ENCODE peak calls at places on chromosomes 4 and X, in eight cellular contexts. G, T, Z, Q, O, E, C and S are unnamed samples.

GRCh38 chr4:24557036-24558022 is 27.0 kb downstream of the DHX15 start:
- DNase-seq in G (peak), T (no peak), Z (peak), Q (no peak), O (no peak), E (peak), C (no peak), S (peak)

GRCh38 chrX:47628980-47629379 is 750 bp downstream of the CFP start:
- DNase-seq in G (no peak), T (no peak), Z (no peak), Q (no peak), O (no peak), E (peak), C (no peak), S (peak)

GRCh38 chr4:6119507-6120020 is 80.8 kb downstream of the JAKMIP1 start:
- DNase-seq in G (no peak), T (no peak), Z (no peak), Q (no peak), O (no peak), E (peak), C (no peak), S (no peak)

GRCh38 chr4:151395873-151396272 is 13.1 kb upstream of the FHIP1A start:
- DNase-seq in G (no peak), T (no peak), Z (no peak), Q (no peak), O (no peak), E (no peak), C (no peak), S (no peak)

GRCh38 chrX:108439961-108440696 is 491 bp downstream of the COL4A5 start:
- DNase-seq in G (no peak), T (no peak), Z (peak), Q (no peak), O (no peak), E (peak), C (peak), S (peak)

GRCh38 chrX:46704767-46705386 is 54.0 kb downstream of the SLC9A7 start:
- DNase-seq in G (peak), T (no peak), Z (peak), Q (no peak), O (no peak), E (peak), C (no peak), S (peak)

GRCh38 chr4:40877081-40877480 is 127.3 kb downstream of the NSUN7 start:
- DNase-seq in G (no peak), T (no peak), Z (no peak), Q (no peak), O (no peak), E (no peak), C (no peak), S (no peak)

GRCh38 chrX:144275403-144275802 is 391.5 kb downstream of the UBE2NL start:
- DNase-seq in G (no peak), T (no peak), Z (no peak), Q (no peak), O (no peak), E (peak), C (no peak), S (no peak)

GRCh38 chr4:138681000-138681604 is 334.5 kb upstream of the NOCT start:
- DNase-seq in G (peak), T (peak), Z (peak), Q (peak), O (no peak), E (peak), C (peak), S (peak)

GRCh38 chr4:139229534-139230039 is 50.4 kb downstream of the MGARP start:
- DNase-seq in G (peak), T (peak), Z (peak), Q (peak), O (no peak), E (peak), C (no peak), S (peak)

GRCh38 chr4:153788419-153789276 is at the start of gene SFRP2:
- DNase-seq in G (no peak), T (no peak), Z (peak), Q (no peak), O (peak), E (peak), C (peak), S (no peak)

GRCh38 chr4:154164931-154165839 is 326.4 kb downstream of the DCHS2 start:
- DNase-seq in G (peak), T (no peak), Z (peak), Q (no peak), O (no peak), E (peak), C (no peak), S (peak)

GRCh38 chr4:48429709-48430474 is 53.3 kb upstream of the SLC10A4 start:
- DNase-seq in G (no peak), T (no peak), Z (no peak), Q (no peak), O (no peak), E (no peak), C (no peak), S (no peak)

GRCh38 chrX:140500427-140500826 is 4.4 kb downstream of the SOX3 start:
- DNase-seq in G (no peak), T (no peak), Z (no peak), Q (no peak), O (no peak), E (no peak), C (no peak), S (no peak)

GRCh38 chr4:53512608-53513007 is 78.7 kb downstream of the LNX1 start:
- DNase-seq in G (no peak), T (no peak), Z (no peak), Q (no peak), O (no peak), E (no peak), C (no peak), S (no peak)

GRCh38 chr4:105164548-105164947 is 17.9 kb downstream of the TET2 start:
- DNase-seq in G (no peak), T (no peak), Z (no peak), Q (no peak), O (no peak), E (no peak), C (no peak), S (no peak)

GRCh38 chrX:51955200-51955599 is 61.8 kb downstream of the MAGED1 start:
- DNase-seq in G (no peak), T (no peak), Z (no peak), Q (no peak), O (no peak), E (peak), C (no peak), S (no peak)

GRCh38 chr4:1168291-1169031 is 3.9 kb downstream of the SPON2 start:
- DNase-seq in G (no peak), T (no peak), Z (no peak), Q (no peak), O (peak), E (no peak), C (no peak), S (no peak)

GRCh38 chr4:53514509-53514908 is 76.8 kb downstream of the LNX1 start:
- DNase-seq in G (no peak), T (no peak), Z (peak), Q (no peak), O (no peak), E (no peak), C (no peak), S (no peak)

GRCh38 chrX:23578079-23578478 is 89.2 kb upstream of the PRDX4 start:
- DNase-seq in G (peak), T (no peak), Z (peak), Q (no peak), O (no peak), E (peak), C (no peak), S (peak)

GRCh38 chr4:80016506-80016905 is 56.5 kb downstream of the ANTXR2 start:
- DNase-seq in G (peak), T (no peak), Z (peak), Q (no peak), O (no peak), E (no peak), C (no peak), S (peak)

GRCh38 chrX:44343412-44343942 is at the start of gene EFHC2:
- DNase-seq in G (peak), T (no peak), Z (peak), Q (peak), O (peak), E (peak), C (peak), S (peak)

GRCh38 chr4:153179100-153179499 is 25.1 kb upstream of the TRIM2 start:
- DNase-seq in G (no peak), T (no peak), Z (no peak), Q (no peak), O (no peak), E (no peak), C (no peak), S (no peak)

GRCh38 chrX:20477836-20478532 is 211.3 kb upstream of the RPS6KA3 start:
- DNase-seq in G (no peak), T (peak), Z (no peak), Q (no peak), O (no peak), E (no peak), C (no peak), S (no peak)

GRCh38 chr4:15986900-15987299 is 23.9 kb upstream of the FGFBP2 start:
- DNase-seq in G (no peak), T (no peak), Z (peak), Q (no peak), O (no peak), E (no peak), C (no peak), S (no peak)

GRCh38 chr4:123060039-123060770 is 137.8 kb upstream of the NUDT6 start:
- DNase-seq in G (no peak), T (no peak), Z (no peak), Q (no peak), O (peak), E (no peak), C (no peak), S (no peak)
- TF ChIP-seq CTCF in G (no peak), T (no peak), Z (peak), Q (no peak), O (no peak), E (no peak), C (no peak), S (no peak)

GRCh38 chr4:72444104-72444503 is 124.9 kb downstream of the ADAMTS3 start:
- DNase-seq in G (no peak), T (no peak), Z (no peak), Q (no peak), O (no peak), E (no peak), C (no peak), S (no peak)
- TF ChIP-seq CTCF in G (no peak), T (no peak), Z (no peak), Q (no peak), O (no peak), E (no peak), C (no peak), S (no peak)

DNA sequence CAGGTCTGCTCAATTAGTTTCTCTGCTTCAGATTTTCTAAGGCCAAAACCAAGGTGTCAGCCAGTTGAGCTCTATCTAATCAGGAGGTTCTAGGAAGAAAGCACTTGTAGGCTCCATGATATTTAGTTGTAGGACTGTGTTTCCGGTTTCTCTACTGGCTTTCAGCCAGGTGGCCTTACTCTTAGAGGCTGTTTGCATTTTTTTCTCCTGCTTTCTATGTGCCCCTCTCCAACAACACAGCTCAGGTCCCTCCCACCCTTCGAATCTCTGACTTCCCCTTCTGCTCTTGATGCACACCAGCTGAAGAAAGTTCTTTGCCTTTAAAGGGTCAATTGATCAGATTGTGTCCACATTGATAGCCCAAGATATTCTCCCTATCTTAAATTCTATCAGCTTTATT is 245.2 kb downstream of the RAB28 start:
- DNase-seq in G (no peak), T (no peak), Z (no peak), Q (no peak), O (no peak), E (no peak), C (no peak), S (no peak)
- TF ChIP-seq CTCF in G (no peak), T (no peak), Z (no peak), Q (no peak), O (no peak), E (no peak), C (no peak), S (no peak)

GRCh38 chr4:174865418-174865985 is 36.5 kb upstream of the GLRA3 start:
- DNase-seq in G (no peak), T (no peak), Z (peak), Q (no peak), O (no peak), E (no peak), C (no peak), S (no peak)
- TF ChIP-seq CTCF in G (no peak), T (no peak), Z (no peak), Q (no peak), O (no peak), E (no peak), C (no peak), S (no peak)

GRCh38 chr4:2354127-2354526 is 64.3 kb downstream of the ZFYVE28 start:
- DNase-seq in G (no peak), T (no peak), Z (peak), Q (no peak), O (no peak), E (no peak), C (no peak), S (peak)
- TF ChIP-seq CTCF in G (peak), T (no peak), Z (peak), Q (no peak), O (no peak), E (no peak), C (no peak), S (peak)

GRCh38 chr4:122450847-122451246 is 5.7 kb downstream of the IL2 start:
- DNase-seq in G (peak), T (no peak), Z (peak), Q (no peak), O (no peak), E (peak), C (no peak), S (peak)
- TF ChIP-seq CTCF in G (peak), T (no peak), Z (peak), Q (no peak), O (peak), E (peak), C (no peak), S (peak)

DNA sequence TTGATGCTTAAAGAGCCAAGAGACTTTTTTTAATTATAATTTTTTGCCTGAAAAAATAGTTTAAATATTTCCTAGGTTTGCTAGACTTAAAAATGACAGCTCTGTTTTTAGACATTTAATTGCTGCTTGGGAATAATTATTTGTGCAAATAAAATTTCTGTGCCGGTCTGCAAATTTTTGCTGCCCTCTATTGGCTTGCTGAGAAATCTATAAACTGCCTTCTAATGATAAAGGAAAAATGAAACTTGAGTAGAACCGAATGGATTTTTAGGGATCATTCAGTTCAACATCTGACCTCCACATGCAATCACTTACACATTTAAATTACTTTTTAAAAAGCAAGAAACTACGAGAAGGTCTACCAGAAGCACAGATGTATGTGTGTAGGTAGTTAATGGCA is 434.0 kb downstream of the FAM133A start:
- DNase-seq in G (no peak), T (no peak), Z (no peak), Q (no peak), O (no peak), E (no peak), C (no peak), S (no peak)
- TF ChIP-seq CTCF in G (peak), T (no peak), Z (peak), Q (peak), O (no peak), E (no peak), C (no peak), S (no peak)

GRCh38 chrX:12953420-12953819 is 21.5 kb upstream of the TMSB4X start:
- DNase-seq in G (no peak), T (no peak), Z (no peak), Q (no peak), O (no peak), E (no peak), C (no peak), S (no peak)

GRCh38 chrX:12949205-12949926 is 25.5 kb upstream of the TMSB4X start:
- DNase-seq in G (no peak), T (no peak), Z (peak), Q (no peak), O (no peak), E (no peak), C (no peak), S (peak)

GRCh38 chrX:12951590-12951965 is 23.3 kb upstream of the TMSB4X start:
- DNase-seq in G (no peak), T (no peak), Z (no peak), Q (no peak), O (no peak), E (no peak), C (no peak), S (no peak)

GRCh38 chrX:12949927-12950656 is 24.8 kb upstream of the TMSB4X start:
- DNase-seq in G (peak), T (peak), Z (peak), Q (peak), O (no peak), E (peak), C (no peak), S (peak)

GRCh38 chrX:12950851-12951589 is 23.9 kb upstream of the TMSB4X start:
- DNase-seq in G (no peak), T (peak), Z (no peak), Q (no peak), O (no peak), E (no peak), C (peak), S (peak)
- TF ChIP-seq CTCF in G (peak), T (peak), Z (no peak), Q (peak), O (peak), E (no peak), C (no peak), S (peak)

DNA sequence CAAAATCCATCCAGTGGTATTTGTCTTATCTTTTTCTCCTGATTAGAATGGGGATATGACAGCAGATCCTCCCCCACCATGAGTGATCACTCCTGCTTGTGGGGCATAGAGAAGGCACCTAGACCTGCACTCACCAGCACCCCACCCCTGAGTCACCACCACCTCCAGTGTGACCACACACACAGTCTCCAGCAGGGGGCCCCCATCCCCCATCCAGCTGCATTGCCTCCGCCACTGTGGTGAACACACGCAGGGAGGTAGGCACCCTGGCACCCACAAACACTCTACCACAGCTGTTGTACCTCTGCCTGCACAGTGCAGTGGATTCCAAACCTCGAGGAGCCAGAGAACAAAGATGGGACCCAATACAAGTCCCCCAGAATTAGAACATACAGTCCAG is 9.0 kb upstream of the MAGEA8 start:
- DNase-seq in G (peak), T (peak), Z (peak), Q (no peak), O (no peak), E (peak), C (peak), S (peak)
- TF ChIP-seq CTCF in G (peak), T (peak), Z (peak), Q (no peak), O (peak), E (peak), C (peak), S (peak)

DNA sequence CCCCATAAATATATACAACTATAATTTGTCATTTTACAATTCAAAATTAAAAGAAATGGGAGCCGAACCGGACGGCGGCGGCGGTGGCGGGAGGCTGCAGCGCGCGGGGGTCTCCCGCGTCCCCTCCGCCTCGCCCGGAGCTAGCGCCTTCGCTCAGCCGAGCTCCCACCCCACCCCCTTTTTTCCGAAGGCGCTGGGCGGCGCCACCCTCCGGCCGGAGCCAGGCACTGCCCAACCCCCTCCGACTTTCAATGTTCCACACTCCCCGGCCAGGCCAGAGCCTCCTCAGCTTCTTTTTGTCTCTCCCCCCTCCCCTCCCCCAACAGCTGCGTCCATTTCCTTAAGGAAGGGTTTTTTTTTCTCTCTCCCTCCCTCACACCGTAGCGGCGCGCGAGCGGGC is 214.1 kb upstream of the GEMIN8 start:
- DNase-seq in G (no peak), T (no peak), Z (no peak), Q (no peak), O (peak), E (no peak), C (no peak), S (no peak)
- TF ChIP-seq CTCF in G (no peak), T (no peak), Z (no peak), Q (no peak), O (no peak), E (no peak), C (no peak), S (no peak)